ENCODE peak calls at places on chromosomes 4 and X, in five cellular contexts. R, J, Z, U and P are unnamed samples.

GRCh38 chr4:1850276-1850675 is 5.7 kb downstream of the LETM1 start:
- DNase-seq in U (no peak), Z (no peak), J (no peak), R (no peak), P (no peak)

GRCh38 chr4:107615809-107616208 is 104.2 kb downstream of the PAPSS1 start:
- DNase-seq in U (no peak), R (no peak), J (no peak), Z (no peak), P (no peak)

GRCh38 chr4:3676196-3676595 is 90.0 kb upstream of the ADRA2C start:
- DNase-seq in U (no peak), R (no peak), J (no peak), Z (no peak), P (no peak)

GRCh38 chrX:97597954-97598353 is 714.2 kb downstream of the RPA4 start:
- DNase-seq in Z (peak; percentile 78), R (peak; percentile 2), J (no peak), U (no peak), P (no peak)

GRCh38 chr4:53119685-53120084 is 246.2 kb downstream of the SCFD2 start:
- DNase-seq in R (no peak), J (no peak), U (no peak), Z (no peak), P (no peak)

GRCh38 chrX:147738260-147738659 is 173.5 kb upstream of the FMR1 start:
- DNase-seq in J (no peak), U (no peak), R (peak; percentile 4), Z (peak; percentile 51), P (no peak)

GRCh38 chr4:32460972-32461371 is 1740.8 kb downstream of the PCDH7 start:
- DNase-seq in Z (no peak), J (no peak), U (no peak), R (no peak), P (no peak)

GRCh38 chrX:72348247-72348979 is 42.7 kb upstream of the CITED1 start:
- DNase-seq in Z (peak; percentile 35), J (no peak), U (no peak), R (peak; percentile 5), P (no peak)

GRCh38 chr4:165208322-165208652 is 926 bp downstream of the KLHL2 start:
- DNase-seq in R (no peak), Z (no peak), J (no peak), U (no peak), P (no peak)

GRCh38 chr4:15729910-15730533 is 27.2 kb downstream of the BST1 start:
- DNase-seq in Z (peak; percentile 42), U (no peak), R (no peak), J (peak; percentile 44), P (no peak)

GRCh38 chrX:68828740-68829593 is at the start of gene EFNB1:
- DNase-seq in Z (peak; percentile 91), J (peak; percentile 86), U (peak; percentile 67), R (peak; percentile 74), P (peak; percentile 92)

GRCh38 chr4:113181289-113182007 is 132.0 kb downstream of the ANK2 start:
- DNase-seq in R (no peak), J (no peak), U (no peak), Z (no peak), P (no peak)

GRCh38 chr4:174490356-174490969 is 31.8 kb downstream of the HPGD start:
- DNase-seq in Z (no peak), J (no peak), U (no peak), R (no peak), P (no peak)

GRCh38 chrX:41303013-41303412 is 30.9 kb upstream of the DDX3X start:
- DNase-seq in U (no peak), R (no peak), J (peak; percentile 5), Z (no peak), P (no peak)

GRCh38 chr4:110033994-110034393 is 121.3 kb downstream of the EGF start:
- DNase-seq in J (no peak), R (no peak), Z (peak; percentile 26), U (no peak), P (no peak)

GRCh38 chrX:154029439-154029838 is 9.7 kb upstream of the IRAK1 start:
- DNase-seq in R (no peak), J (no peak), U (no peak), Z (no peak), P (no peak)

GRCh38 chr4:186104114-186104894 is at the start of gene FAM149A:
- DNase-seq in J (no peak), R (peak; percentile 51), U (no peak), Z (peak; percentile 5), P (peak; percentile 76)

GRCh38 chrX:4570141-4570540 is 856.7 kb upstream of the PRKX start:
- DNase-seq in Z (no peak), R (no peak), U (no peak), J (no peak), P (no peak)